ENCODE peak calls at places on chromosome 16, in six cellular contexts. W, L, N, D, K and M are unnamed samples. For H3K4me1, the result is how much of the 10 kb centered on the place peaks cover.

GRCh38 chr16:19304670-19305240 is 19.2 kb downstream of the CLEC19A start:
- DNase-seq in W (no peak), K (no peak), D (no peak), N (no peak), L (no peak), M (no peak)

GRCh38 chr16:2963074-2963610 is 933 bp upstream of the KREMEN2 start:
- DNase-seq in K (no peak), L (no peak), W (no peak), D (no peak), N (no peak), M (no peak)

GRCh38 chr16:49281481-49281842 is at the start of gene CBLN1:
- DNase-seq in W (no peak), K (no peak), D (no peak), N (no peak), L (no peak), M (no peak)

GRCh38 chr16:525520-526180 is 1.9 kb upstream of the CAPN15 start:
- DNase-seq in K (peak), N (no peak), W (no peak), L (no peak), D (no peak), M (no peak)

GRCh38 chr16:3459401-3460090 is 16.1 kb downstream of the NAA60 start:
- DNase-seq in L (no peak), D (no peak), W (no peak), N (no peak), K (peak), M (no peak)

GRCh38 chr16:88763502-88764053 is 21.4 kb downstream of the PIEZO1 start:
- DNase-seq in L (no peak), K (no peak), N (peak), W (no peak), D (no peak), M (no peak)

GRCh38 chr16:3646348-3646920 is 8.1 kb upstream of the DNASE1 start:
- DNase-seq in D (no peak), N (peak), K (peak), L (no peak), W (no peak), M (peak)

GRCh38 chr16:48558269-48558915 is 51.6 kb downstream of the N4BP1 start:
- DNase-seq in D (no peak), W (no peak), L (no peak), N (no peak), K (no peak), M (no peak)

GRCh38 chr16:4415538-4416199 is 727 bp downstream of the CORO7 start:
- DNase-seq in K (peak), N (peak), D (no peak), L (no peak), W (no peak), M (no peak)

GRCh38 chr16:49158029-49158642 is 123.5 kb downstream of the CBLN1 start:
- DNase-seq in N (no peak), K (no peak), W (no peak), L (no peak), D (no peak), M (no peak)

GRCh38 chr16:79929260-79929977 is 328.9 kb upstream of the MAF start:
- DNase-seq in K (no peak), D (peak), W (no peak), L (no peak), N (no peak), M (no peak)

GRCh38 chr16:86765389-86766026 is 187.2 kb downstream of the FOXL1 start:
- DNase-seq in D (no peak), W (no peak), L (no peak), N (no peak), K (no peak), M (no peak)

GRCh38 chr16:20153444-20153843 is 79.8 kb upstream of the GPR139 start:
- DNase-seq in W (no peak), L (no peak), N (no peak), D (no peak), K (no peak), M (no peak)

GRCh38 chr16:8622315-8622656 is 788 bp downstream of the METTL22 start:
- DNase-seq in N (no peak), D (no peak), W (no peak), L (no peak), K (no peak), M (no peak)

GRCh38 chr16:76441886-76442285 is 164.7 kb downstream of the CNTNAP4 start:
- DNase-seq in D (no peak), W (no peak), L (no peak), N (no peak), K (no peak), M (no peak)

GRCh38 chr16:81889896-81890634 is 111.0 kb downstream of the PLCG2 start:
- DNase-seq in W (no peak), D (peak), L (no peak), K (peak), N (peak), M (no peak)

GRCh38 chr16:27222499-27223225 is 19.3 kb downstream of the KDM8 start:
- DNase-seq in W (no peak), L (no peak), N (no peak), K (peak), D (peak), M (peak)

GRCh38 chr16:58615280-58615679 is 14.3 kb downstream of the CNOT1 start:
- DNase-seq in K (no peak), L (no peak), D (no peak), N (no peak), W (no peak), M (no peak)

GRCh38 chr16:12559714-12560113 is 244.0 kb downstream of the CPPED1 start:
- DNase-seq in L (no peak), K (no peak), D (no peak), W (no peak), N (no peak), M (no peak)

GRCh38 chr16:1958715-1959268 is 546 bp upstream of the NDUFB10 start:
- DNase-seq in K (no peak), N (no peak), W (no peak), D (peak), L (no peak), M (no peak)

DNA sequence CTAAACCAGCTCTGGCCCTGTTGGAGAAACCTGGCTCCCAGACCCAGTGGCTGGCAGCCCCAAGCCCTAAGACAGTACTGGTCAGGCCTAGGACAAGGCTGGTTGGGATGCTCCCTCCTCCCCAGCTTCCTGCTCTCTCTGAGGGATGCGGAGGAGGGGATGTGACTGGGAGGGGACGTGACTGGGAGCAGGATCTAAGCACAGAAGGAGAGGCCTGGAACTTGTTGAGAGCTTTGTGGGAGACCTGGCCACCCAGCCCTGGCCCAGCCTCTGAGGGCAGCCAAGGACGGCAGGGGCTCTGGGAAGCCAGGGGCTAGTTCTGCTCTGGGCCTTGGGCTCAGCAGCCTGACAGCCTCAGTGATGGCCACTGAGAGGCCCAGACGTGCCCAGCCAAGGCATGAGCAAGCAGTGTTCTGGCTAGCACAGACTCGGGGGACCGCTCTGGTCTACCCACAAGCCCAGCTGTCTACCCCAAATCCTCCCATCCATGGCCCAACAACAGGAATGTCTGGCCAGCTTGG is 22.8 kb downstream of the ATP6V0D1 start:
- DNase-seq in W (no peak), K (no peak), N (no peak), D (no peak), L (no peak), M (no peak)
- H3K4me1 ChIP-seq in W (under half), K (half or more), N (half or more), D (under half), L (under half), M (half or more)

DNA sequence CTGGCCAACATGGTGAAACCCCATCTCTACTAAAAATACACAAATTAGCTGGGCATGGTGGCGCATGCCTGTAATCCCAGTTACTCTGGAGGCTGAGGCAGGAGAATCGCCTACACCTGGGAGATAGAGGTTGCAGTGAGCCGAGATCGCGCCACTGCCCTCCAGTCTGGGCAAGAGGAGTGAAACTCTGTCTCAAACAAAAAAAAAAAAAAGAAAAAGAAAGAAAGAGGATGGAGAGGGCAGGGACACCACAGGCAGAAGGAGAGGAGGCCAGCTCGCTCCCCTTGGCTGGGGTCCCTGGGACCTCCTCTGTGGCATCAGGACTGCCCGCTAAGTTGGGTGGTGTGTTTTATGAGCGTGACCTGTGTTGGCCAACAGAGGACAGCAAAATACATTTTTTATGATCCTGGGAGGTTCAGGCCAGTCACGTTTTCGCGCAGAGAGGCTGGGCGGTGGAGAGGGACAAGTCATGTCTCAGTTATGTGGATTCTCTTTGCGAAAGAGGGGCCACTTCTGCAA is 229.6 kb downstream of the MRTFB start:
- DNase-seq in D (peak), N (peak), W (peak), L (peak), K (peak), M (peak)
- H3K4me3 ChIP-seq in D (peak), N (no peak), W (peak), L (peak), K (peak), M (peak)

GRCh38 chr16:67345401-67345800 is 18.8 kb downstream of the LRRC36 start:
- DNase-seq in D (no peak), W (no peak), L (no peak), N (peak), K (no peak), M (no peak)

GRCh38 chr16:67346328-67346727 is 19.7 kb downstream of the LRRC36 start:
- DNase-seq in N (no peak), D (no peak), K (no peak), W (no peak), L (no peak), M (no peak)

GRCh38 chr16:67349172-67349571 is 22.6 kb downstream of the LRRC36 start:
- DNase-seq in K (no peak), N (no peak), L (no peak), D (no peak), W (no peak), M (no peak)
- TF ChIP-seq CTCF in K (no peak), N (peak), L (no peak), D (peak), W (no peak), M (no peak)

GRCh38 chr16:84614075-84614474 is 3.8 kb downstream of the COTL1 start:
- DNase-seq in K (no peak), W (peak), L (no peak), D (peak), N (no peak), M (no peak)

GRCh38 chr16:84611041-84611440 is 6.8 kb downstream of the COTL1 start:
- DNase-seq in N (no peak), L (no peak), K (no peak), W (no peak), D (no peak), M (no peak)

GRCh38 chr16:84613408-84614071 is 4.3 kb downstream of the COTL1 start:
- DNase-seq in D (no peak), N (no peak), W (no peak), K (no peak), L (no peak), M (no peak)

GRCh38 chr16:84610385-84610784 is 7.5 kb downstream of the COTL1 start:
- DNase-seq in L (no peak), D (no peak), W (no peak), N (no peak), K (no peak), M (no peak)

GRCh38 chr16:84612686-84613085 is 5.2 kb downstream of the COTL1 start:
- DNase-seq in W (no peak), D (no peak), N (no peak), K (no peak), L (no peak), M (no peak)
- H3K4me1 ChIP-seq in W (under half), D (under half), N (under half), K (under half), L (under half), M (under half)

GRCh38 chr16:78746718-78747117 is 647.3 kb downstream of the WWOX start:
- DNase-seq in N (no peak), D (no peak), W (no peak), K (no peak), L (no peak), M (no peak)

GRCh38 chr16:78748471-78748929 is 649.0 kb downstream of the WWOX start:
- DNase-seq in L (no peak), W (no peak), N (no peak), D (no peak), K (no peak), M (peak)

GRCh38 chr16:78751601-78752000 is 652.1 kb downstream of the WWOX start:
- DNase-seq in L (no peak), K (no peak), W (no peak), D (no peak), N (no peak), M (no peak)

GRCh38 chr16:78749745-78750268 is 650.4 kb downstream of the WWOX start:
- DNase-seq in K (no peak), D (no peak), N (no peak), L (no peak), W (no peak), M (no peak)

DNA sequence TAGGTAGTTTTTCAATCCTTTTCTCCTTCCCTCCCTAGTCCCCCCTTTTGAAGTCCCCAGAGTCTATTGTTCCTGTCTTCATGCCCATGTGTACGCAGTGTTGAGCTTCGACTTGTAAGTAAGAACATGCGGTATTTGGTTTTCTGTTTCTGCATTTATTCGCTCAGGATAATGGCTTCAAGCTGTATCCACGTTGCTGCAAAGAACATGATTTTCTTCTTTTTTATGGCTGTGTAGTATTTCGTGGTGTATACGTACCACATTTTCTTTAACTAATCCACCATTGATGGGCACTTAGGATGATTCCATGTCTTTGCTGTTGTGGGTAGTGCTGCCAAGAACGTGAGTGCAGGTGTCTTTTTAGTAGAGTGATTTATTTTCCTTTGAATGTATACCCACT is 651.2 kb downstream of the WWOX start:
- DNase-seq in K (no peak), N (no peak), D (no peak), W (no peak), L (no peak), M (no peak)
- H3K4me3 ChIP-seq in K (no peak), N (no peak), D (no peak), W (no peak), L (no peak), M (no peak)

GRCh38 chr16:22202261-22202637 is 3.8 kb upstream of the EEF2K start:
- DNase-seq in N (no peak), K (no peak), L (no peak), W (no peak), D (no peak), M (no peak)

GRCh38 chr16:22195445-22195694 is 10.7 kb upstream of the EEF2K start:
- DNase-seq in L (no peak), D (no peak), K (no peak), N (no peak), W (no peak), M (no peak)

GRCh38 chr16:22194707-22195444 is 11.2 kb upstream of the EEF2K start:
- DNase-seq in D (no peak), N (no peak), K (peak), L (no peak), W (no peak), M (no peak)

GRCh38 chr16:22195695-22196558 is 10.2 kb upstream of the EEF2K start:
- DNase-seq in L (peak), K (peak), W (peak), D (peak), N (peak), M (peak)

DNA sequence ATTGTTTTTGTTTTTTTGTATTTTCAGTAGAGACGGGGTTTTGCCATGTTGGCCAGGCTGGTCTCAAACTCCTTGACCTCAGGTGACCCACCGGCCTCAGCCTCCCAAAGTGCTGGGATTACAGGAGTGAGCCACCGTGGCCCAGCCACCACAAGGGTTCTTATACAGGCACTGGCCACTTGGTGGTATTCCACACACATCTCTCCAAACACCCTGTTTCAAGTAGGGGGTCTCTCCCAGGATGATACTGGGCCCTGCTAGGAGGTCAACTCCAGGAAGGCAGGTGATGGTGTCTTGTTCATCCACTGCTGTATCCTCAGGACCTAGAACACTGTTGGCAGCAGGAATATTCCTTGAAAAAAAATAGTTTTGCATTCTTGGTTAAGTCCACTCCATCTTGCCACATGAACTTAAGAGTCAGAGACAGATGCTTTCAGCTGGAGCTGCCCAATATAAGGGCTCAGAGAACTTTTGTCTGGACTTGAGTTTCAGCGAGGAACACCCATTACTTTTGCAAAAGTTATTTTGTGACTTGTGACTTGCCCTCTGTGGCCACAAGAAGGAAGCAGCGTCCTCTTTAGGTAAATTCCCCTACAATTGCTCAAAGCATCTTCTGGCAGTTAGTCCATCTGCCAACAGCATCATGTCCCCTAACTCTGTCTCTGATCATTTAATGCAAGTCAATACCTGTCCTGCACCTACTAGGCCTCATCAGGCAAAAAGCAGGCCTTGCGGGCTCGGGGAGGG is 7.4 kb upstream of the EEF2K start:
- DNase-seq in W (no peak), N (no peak), L (no peak), K (no peak), D (no peak), M (no peak)
- TF ChIP-seq CTCF in W (no peak), N (no peak), L (no peak), K (no peak), D (no peak), M (no peak)

DNA sequence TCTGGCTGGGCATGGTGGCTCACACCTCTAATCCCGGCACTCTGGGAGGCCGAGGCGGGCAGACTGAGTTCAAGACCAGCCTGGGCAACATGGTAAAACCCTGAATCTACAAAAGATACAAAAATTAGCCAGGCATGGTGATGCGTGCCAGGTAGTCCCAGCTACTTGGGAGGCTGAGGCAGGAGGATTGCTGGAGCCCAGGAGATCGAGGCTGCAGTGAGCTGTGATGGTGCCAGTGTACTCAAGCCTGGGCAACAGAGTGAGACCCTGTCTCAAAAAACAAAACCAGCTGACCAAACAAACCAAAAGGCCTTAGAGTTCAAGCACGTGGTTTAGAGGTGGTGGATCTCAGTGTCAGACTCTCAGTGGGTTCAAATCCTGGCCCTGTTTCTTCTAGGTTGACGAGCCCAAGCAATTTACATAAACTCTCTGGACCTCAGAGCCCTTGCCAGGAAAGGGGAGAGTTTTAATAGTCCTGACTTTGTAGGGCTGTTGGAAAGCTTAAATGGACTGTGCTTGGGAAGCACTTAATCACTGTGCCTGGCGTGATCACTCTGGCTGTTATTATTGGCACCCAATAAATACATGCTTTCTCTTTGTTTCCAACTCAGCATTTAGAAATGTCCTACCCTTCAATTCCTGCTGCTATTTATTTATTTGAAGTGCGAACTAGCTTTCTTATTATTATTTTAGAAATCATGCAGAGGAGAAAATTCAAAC is 44.7 kb downstream of the ABCC1 start:
- DNase-seq in K (no peak), W (no peak), L (peak), D (no peak), N (no peak), M (no peak)
- H3K4me1 ChIP-seq in K (under half), W (under half), L (half or more), D (under half), N (under half), M (half or more)

GRCh38 chr16:83109736-83110135 is 483.0 kb downstream of the CDH13 start:
- DNase-seq in L (no peak), W (no peak), D (no peak), K (no peak), N (no peak), M (no peak)

GRCh38 chr16:83105279-83106077 is 478.7 kb downstream of the CDH13 start:
- DNase-seq in W (no peak), D (no peak), L (no peak), K (no peak), N (no peak), M (no peak)

GRCh38 chr16:83113317-83113716 is 486.5 kb downstream of the CDH13 start:
- DNase-seq in W (no peak), L (no peak), K (peak), N (peak), D (no peak), M (no peak)

GRCh38 chr16:83113811-83114210 is 487.0 kb downstream of the CDH13 start:
- DNase-seq in K (no peak), N (no peak), W (no peak), L (no peak), D (no peak), M (no peak)

GRCh38 chr16:83110221-83110768 is 483.5 kb downstream of the CDH13 start:
- DNase-seq in W (no peak), L (no peak), D (no peak), K (no peak), N (no peak), M (no peak)
- H3K4me3 ChIP-seq in W (no peak), L (no peak), D (no peak), K (no peak), N (no peak), M (no peak)

GRCh38 chr16:11100239-11100750 is 155.7 kb downstream of the SOCS1 start:
- DNase-seq in K (no peak), D (peak), L (no peak), N (no peak), W (peak), M (no peak)
- TF ChIP-seq CTCF in K (peak), D (peak), L (peak), N (peak), W (no peak), M (no peak)

GRCh38 chr16:53988136-53988535 is 284.2 kb downstream of the FTO start:
- DNase-seq in D (no peak), N (no peak), K (no peak), L (no peak), W (no peak), M (no peak)
- H3K4me1 ChIP-seq in D (under half), N (under half), K (under half), L (under half), W (under half), M (under half)